ENCODE peak calls at places on chromosomes 3 and 15, in seven cellular contexts. N, D, W, H, C, B and L are unnamed samples.

GRCh38 chr3:126258670-126259069 is 78.3 kb upstream of the ALDH1L1 start:
- DNase-seq in C (no peak), H (no peak), N (no peak), D (peak), B (no peak), W (no peak), L (no peak)

GRCh38 chr15:84797212-84797611 is 19.9 kb upstream of the ALPK3 start:
- DNase-seq in W (no peak), H (no peak), C (no peak), B (no peak), D (no peak), N (no peak), L (no peak)

GRCh38 chr15:66287461-66288055 is 5.8 kb upstream of the DIS3L start:
- DNase-seq in H (no peak), C (peak), W (no peak), N (no peak), D (peak), B (peak), L (no peak)

GRCh38 chr3:123818921-123819429 is 65.2 kb downstream of the MYLK start:
- DNase-seq in H (no peak), W (no peak), B (no peak), C (no peak), N (no peak), D (no peak), L (no peak)

GRCh38 chr15:57084178-57084577 is 165.7 kb downstream of the TCF12 start:
- DNase-seq in W (no peak), C (no peak), N (no peak), H (no peak), D (no peak), B (no peak), L (no peak)

GRCh38 chr3:54653456-54654195 is 274.2 kb downstream of the LRTM1 start:
- DNase-seq in H (no peak), D (no peak), B (no peak), W (no peak), C (peak), N (no peak), L (no peak)

GRCh38 chr3:160735801-160736200 is 20.2 kb upstream of the PPM1L start:
- DNase-seq in N (no peak), B (no peak), D (no peak), C (no peak), H (no peak), W (no peak), L (no peak)

GRCh38 chr3:85161544-85161943 is 202.8 kb downstream of the CADM2 start:
- DNase-seq in C (no peak), H (peak), W (no peak), D (no peak), N (no peak), B (no peak), L (no peak)

GRCh38 chr15:90868261-90868689 is at the start of gene FURIN:
- DNase-seq in D (no peak), N (no peak), H (peak), C (no peak), W (no peak), B (no peak), L (no peak)

GRCh38 chr3:61809879-61810278 is 248.5 kb downstream of the PTPRG start:
- DNase-seq in D (no peak), C (no peak), N (no peak), W (no peak), H (peak), B (no peak), L (no peak)

GRCh38 chr3:134483195-134483890 is 2.4 kb downstream of the ANAPC13 start:
- DNase-seq in N (no peak), W (no peak), C (no peak), B (no peak), H (no peak), D (no peak), L (no peak)

GRCh38 chr3:52809149-52809548 is 14.6 kb downstream of the ITIH3 start:
- DNase-seq in W (no peak), B (no peak), C (no peak), H (no peak), D (no peak), N (no peak), L (no peak)

GRCh38 chr3:149494022-149494758 is 19.7 kb downstream of the TM4SF4 start:
- DNase-seq in D (peak), N (peak), B (no peak), C (peak), W (peak), H (peak), L (peak)

GRCh38 chr15:63827113-63827512 is 6.6 kb downstream of the HERC1 start:
- DNase-seq in W (no peak), D (no peak), C (no peak), N (no peak), B (no peak), H (no peak), L (no peak)

GRCh38 chr3:81041331-81041730 is 720.1 kb downstream of the GBE1 start:
- DNase-seq in N (no peak), W (no peak), B (no peak), D (no peak), H (no peak), C (no peak), L (no peak)

GRCh38 chr15:63408514-63408913 is 26.9 kb upstream of the CA12 start:
- DNase-seq in W (no peak), B (peak), N (no peak), C (no peak), D (no peak), H (no peak), L (no peak)

GRCh38 chr3:102528727-102529126 is 93.9 kb downstream of the ZPLD1 start:
- DNase-seq in H (no peak), C (no peak), B (no peak), W (no peak), N (no peak), D (no peak), L (no peak)

GRCh38 chr3:149314807-149315578 is 18.4 kb downstream of the TM4SF18 start:
- DNase-seq in N (no peak), W (no peak), B (no peak), H (no peak), C (no peak), D (no peak), L (no peak)